ENCODE peak calls at places on chromosomes 7 and 10, in eight cellular contexts. Y, F, W, L, T, P, A and R are unnamed samples.
A peak's percentile ranks its signal among the peaks of the same experiment; 100 is the strongest.

GRCh38 chr7:75642810-75643486 is 95.8 kb downstream of the HIP1 start:
- DNase-seq in F (no peak), W (peak; percentile 10), L (peak; percentile 21), P (no peak), Y (peak; percentile 54), A (peak; percentile 72), T (peak; percentile 67), R (peak; percentile 33)

GRCh38 chr10:22159180-22159579 is 58.6 kb downstream of the EBLN1 start:
- DNase-seq in F (no peak), Y (no peak), L (no peak), P (no peak), T (no peak), W (no peak), A (no peak), R (no peak)

GRCh38 chr7:106731637-106732036 is 70.7 kb upstream of the CCDC71L start:
- DNase-seq in Y (no peak), P (no peak), A (no peak), T (peak; percentile 35), F (no peak), L (no peak), W (no peak), R (no peak)

GRCh38 chr7:22001345-22002004 is 55.8 kb upstream of the CDCA7L start:
- DNase-seq in Y (no peak), T (peak; percentile 80), A (no peak), F (no peak), P (no peak), L (no peak), W (peak; percentile 16), R (peak; percentile 93)

GRCh38 chr10:104121485-104122272 is at the start of gene SFR1:
- DNase-seq in T (peak; percentile 99), F (peak; percentile 97), A (peak; percentile 98), Y (peak; percentile 98), P (peak; percentile 100), L (peak; percentile 99), W (peak; percentile 94), R (peak; percentile 98)

GRCh38 chr7:117097860-117098259 is 144.6 kb downstream of the ST7 start:
- DNase-seq in T (no peak), W (no peak), A (no peak), L (no peak), F (no peak), P (no peak), Y (no peak), R (no peak)

GRCh38 chr10:45374451-45375052 is 536 bp downstream of the ALOX5 start:
- DNase-seq in P (no peak), A (no peak), L (peak; percentile 18), W (no peak), T (peak; percentile 9), Y (no peak), F (no peak), R (peak; percentile 26)

GRCh38 chr7:97078023-97078988 is 39.2 kb upstream of the SDHAF3 start:
- DNase-seq in A (no peak), T (no peak), W (no peak), Y (no peak), P (no peak), F (no peak), L (no peak), R (no peak)

GRCh38 chr7:37112882-37113281 is 335.8 kb downstream of the ELMO1 start:
- DNase-seq in W (no peak), Y (no peak), F (no peak), P (no peak), L (no peak), T (no peak), A (no peak), R (no peak)

GRCh38 chr10:33335800-33336605 is 1.5 kb upstream of the NRP1 start:
- DNase-seq in T (peak; percentile 64), P (peak; percentile 92), Y (no peak), L (peak; percentile 81), A (peak; percentile 55), W (no peak), F (no peak), R (peak; percentile 50)

GRCh38 chr10:24552346-24553016 is 171.2 kb downstream of the ARHGAP21 start:
- DNase-seq in F (peak; percentile 98), A (peak; percentile 46), L (no peak), W (no peak), P (peak; percentile 52), T (no peak), Y (peak; percentile 22), R (peak; percentile 75)

GRCh38 chr7:99381664-99382075 is 7.1 kb downstream of the ARPC1B start:
- DNase-seq in L (peak; percentile 25), Y (no peak), W (no peak), A (no peak), T (no peak), F (no peak), P (no peak), R (no peak)

GRCh38 chr7:99380032-99380822 is 5.7 kb downstream of the ARPC1B start:
- DNase-seq in W (no peak), T (peak; percentile 39), L (no peak), F (no peak), Y (no peak), P (no peak), A (peak; percentile 65), R (peak; percentile 36)

GRCh38 chr7:99375070-99375807 is 709 bp downstream of the ARPC1B start:
- DNase-seq in W (no peak), L (peak; percentile 87), Y (peak; percentile 47), T (peak; percentile 65), A (peak; percentile 83), F (no peak), P (peak; percentile 96), R (peak; percentile 80)

GRCh38 chr7:99380823-99381663 is 6.5 kb downstream of the ARPC1B start:
- DNase-seq in Y (peak; percentile 95), A (peak; percentile 50), W (no peak), F (no peak), P (no peak), L (no peak), T (no peak), R (no peak)

GRCh38 chr7:99379043-99379577 is 4.6 kb downstream of the ARPC1B start:
- DNase-seq in P (no peak), A (peak; percentile 80), L (peak; percentile 47), F (no peak), W (peak; percentile 54), T (peak; percentile 87), Y (peak; percentile 58), R (peak; percentile 71)
- TF ChIP-seq CTCF in P (peak; percentile 34), A (no peak), L (no peak), F (no peak), W (no peak), T (peak; percentile 9), Y (no peak), R (no peak)

GRCh38 chr7:56124981-56125380 is 8.8 kb upstream of the NUPR2 start:
- DNase-seq in P (no peak), A (no peak), F (no peak), T (no peak), W (no peak), Y (no peak), L (no peak), R (no peak)
- H3K27ac ChIP-seq in P (no peak overlapping the region), A (no peak overlapping the region), F (no peak overlapping the region), T (no peak overlapping the region), W (no peak overlapping the region), Y (no peak overlapping the region), L (no peak overlapping the region), R (no peak overlapping the region)

GRCh38 chr7:155007947-155008346 is 5.0 kb upstream of the PAXIP1 start:
- DNase-seq in Y (peak; percentile 19), W (no peak), A (no peak), F (no peak), P (no peak), L (no peak), T (no peak), R (no peak)
- TF ChIP-seq CTCF in Y (peak; percentile 52), W (peak; percentile 38), A (no peak), F (peak; percentile 87), P (peak; percentile 10), L (peak; percentile 15), T (peak; percentile 41), R (no peak)

GRCh38 chr10:3955493-3955892 is 170.5 kb upstream of the KLF6 start:
- DNase-seq in Y (no peak), W (no peak), P (no peak), F (no peak), L (no peak), T (peak; percentile 24), A (no peak), R (no peak)
- H3K27ac ChIP-seq in Y (no peak overlapping the region), W (no peak overlapping the region), P (no peak overlapping the region), F (no peak overlapping the region), L (no peak overlapping the region), T (no peak overlapping the region), A (no peak overlapping the region), R (no peak overlapping the region)

GRCh38 chr7:44595934-44596635 is 10.3 kb upstream of the OGDH start:
- DNase-seq in F (no peak), L (no peak), Y (no peak), W (no peak), A (no peak), P (no peak), T (no peak), R (no peak)
- TF ChIP-seq CTCF in F (no peak), L (peak; percentile 11), Y (no peak), W (no peak), A (no peak), P (no peak), T (no peak), R (no peak)